ENCODE peak calls at places on chromosomes 11 and 22, in eight cellular contexts. M, D, V, O, Z, S, Y and L are unnamed samples.

GRCh38 chr22:24516301-24516737 is 21.2 kb downstream of the UPB1 start:
- DNase-seq in M (peak), D (no peak), V (no peak), O (peak), Z (no peak), S (peak), Y (no peak), L (peak)

GRCh38 chr11:121416909-121417567 is 35.1 kb upstream of the SORL1 start:
- DNase-seq in M (peak), D (peak), V (peak), O (peak), Z (no peak), S (peak), Y (peak), L (peak)

GRCh38 chr11:11624926-11625325 is 3.1 kb upstream of the GALNT18 start:
- DNase-seq in M (no peak), D (no peak), V (no peak), O (no peak), Z (no peak), S (no peak), Y (no peak), L (no peak)

GRCh38 chr11:64870893-64871849 is 7.2 kb downstream of the EHD1 start:
- DNase-seq in M (no peak), D (no peak), V (no peak), O (no peak), Z (no peak), S (no peak), Y (no peak), L (no peak)

GRCh38 chr11:117134431-117134830 is 9.7 kb upstream of the PAFAH1B2 start:
- DNase-seq in M (no peak), D (no peak), V (no peak), O (no peak), Z (no peak), S (no peak), Y (no peak), L (no peak)

GRCh38 chr11:96228472-96228871 is 114.5 kb downstream of the MAML2 start:
- DNase-seq in M (peak), D (no peak), V (peak), O (peak), Z (no peak), S (peak), Y (no peak), L (peak)

GRCh38 chr11:14583252-14584105 is 60.1 kb upstream of the PDE3B start:
- DNase-seq in M (no peak), D (no peak), V (peak), O (no peak), Z (no peak), S (peak), Y (no peak), L (peak)

GRCh38 chr22:42803454-42803853 is 53.6 kb downstream of the ARFGAP3 start:
- DNase-seq in M (no peak), D (no peak), V (no peak), O (no peak), Z (peak), S (no peak), Y (no peak), L (no peak)

GRCh38 chr11:13258855-13259254 is 18.7 kb upstream of the BMAL1 start:
- DNase-seq in M (no peak), D (no peak), V (no peak), O (no peak), Z (no peak), S (no peak), Y (no peak), L (no peak)

GRCh38 chr22:29167032-29167911 is 38.4 kb upstream of the EMID1 start:
- DNase-seq in M (no peak), D (no peak), V (no peak), O (no peak), Z (no peak), S (no peak), Y (peak), L (no peak)

GRCh38 chr22:38260760-38261477 is 11.9 kb downstream of the TMEM184B start:
- DNase-seq in M (no peak), D (no peak), V (no peak), O (no peak), Z (peak), S (no peak), Y (no peak), L (no peak)

GRCh38 chr11:108693852-108694251 is 29.0 kb downstream of the DDX10 start:
- DNase-seq in M (no peak), D (no peak), V (no peak), O (peak), Z (no peak), S (peak), Y (no peak), L (peak)

GRCh38 chr11:18259259-18259658 is 6.8 kb upstream of the SAA1 start:
- DNase-seq in M (no peak), D (no peak), V (no peak), O (no peak), Z (no peak), S (no peak), Y (no peak), L (no peak)

GRCh38 chr11:95330332-95330731 is 99.3 kb upstream of the SESN3 start:
- DNase-seq in M (no peak), D (no peak), V (no peak), O (no peak), Z (peak), S (no peak), Y (no peak), L (no peak)

GRCh38 chr11:115334932-115335788 is 169.1 kb downstream of the CADM1 start:
- DNase-seq in M (no peak), D (no peak), V (peak), O (peak), Z (peak), S (peak), Y (no peak), L (peak)

GRCh38 chr11:44852159-44852707 is 98.5 kb downstream of the TP53I11 start:
- DNase-seq in M (no peak), D (no peak), V (no peak), O (peak), Z (no peak), S (no peak), Y (no peak), L (peak)

GRCh38 chr22:42801537-42802165 is 55.4 kb downstream of the ARFGAP3 start:
- DNase-seq in M (no peak), D (no peak), V (no peak), O (no peak), Z (no peak), S (no peak), Y (no peak), L (no peak)

GRCh38 chr11:76700177-76701100 is 29.9 kb upstream of the LRRC32 start:
- DNase-seq in M (no peak), D (no peak), V (no peak), O (peak), Z (no peak), S (peak), Y (no peak), L (peak)

GRCh38 chr11:134901955-134902707 is 490.1 kb upstream of the B3GAT1 start:
- DNase-seq in M (no peak), D (no peak), V (no peak), O (no peak), Z (no peak), S (no peak), Y (no peak), L (no peak)

GRCh38 chr11:123587559-123587958 is 66.9 kb downstream of the SCN3B start:
- DNase-seq in M (no peak), D (no peak), V (peak), O (no peak), Z (no peak), S (no peak), Y (no peak), L (no peak)

GRCh38 chr11:84164722-84165121 is 878.6 kb upstream of the CCDC90B start:
- DNase-seq in M (no peak), D (no peak), V (no peak), O (no peak), Z (no peak), S (no peak), Y (no peak), L (peak)

GRCh38 chr11:60915250-60915914 is 1.4 kb downstream of the TMEM109 start:
- DNase-seq in M (peak), D (peak), V (peak), O (peak), Z (no peak), S (peak), Y (peak), L (peak)

GRCh38 chr11:20676658-20677057 is 7.3 kb downstream of the NELL1 start:
- DNase-seq in M (no peak), D (no peak), V (no peak), O (no peak), Z (no peak), S (no peak), Y (no peak), L (no peak)

GRCh38 chr22:37806409-37807338 is 1.1 kb upstream of the GCAT start:
- DNase-seq in M (no peak), D (no peak), V (peak), O (peak), Z (no peak), S (peak), Y (no peak), L (peak)

GRCh38 chr11:96339704-96340554 is 3.1 kb downstream of the MAML2 start:
- DNase-seq in M (no peak), D (no peak), V (no peak), O (no peak), Z (no peak), S (peak), Y (no peak), L (peak)

GRCh38 chr11:45110562-45110961 is 35.9 kb upstream of the PRDM11 start:
- DNase-seq in M (no peak), D (peak), V (peak), O (peak), Z (peak), S (peak), Y (no peak), L (peak)

GRCh38 chr11:5476184-5476819 is 12.2 kb upstream of the OR52D1 start:
- DNase-seq in M (no peak), D (no peak), V (peak), O (peak), Z (no peak), S (peak), Y (peak), L (peak)

GRCh38 chr11:26976389-26976788 is 17.5 kb upstream of the FIBIN start:
- DNase-seq in M (no peak), D (no peak), V (no peak), O (peak), Z (no peak), S (peak), Y (no peak), L (peak)

GRCh38 chr22:37258810-37259472 is 14.9 kb upstream of the RAC2 start:
- DNase-seq in M (no peak), D (no peak), V (no peak), O (no peak), Z (no peak), S (no peak), Y (no peak), L (no peak)

GRCh38 chr22:25840162-25840561 is 98.2 kb downstream of the MYO18B start:
- DNase-seq in M (no peak), D (no peak), V (no peak), O (no peak), Z (no peak), S (no peak), Y (no peak), L (no peak)

GRCh38 chr22:44952863-44953790 is 56.7 kb downstream of the PHF21B start:
- DNase-seq in M (no peak), D (no peak), V (no peak), O (no peak), Z (no peak), S (no peak), Y (no peak), L (no peak)

GRCh38 chr11:95378789-95379188 is 147.8 kb upstream of the SESN3 start:
- DNase-seq in M (no peak), D (no peak), V (no peak), O (no peak), Z (no peak), S (no peak), Y (no peak), L (no peak)